ENCODE peak calls at places on chromosomes 7 and 10, in six cellular contexts. R, B, P, A, Y and U are unnamed samples.

GRCh38 chr7:122885583-122886356 is 490 bp downstream of the CADPS2 start:
- DNase-seq in R (peak), B (peak), P (peak), A (peak), Y (peak), U (peak)

GRCh38 chr7:135147341-135147898 is 452 bp upstream of the TMEM140 start:
- DNase-seq in R (no peak), B (no peak), P (peak), A (no peak), Y (no peak), U (no peak)

GRCh38 chr10:45420453-45421192 is 46.6 kb downstream of the ALOX5 start:
- DNase-seq in R (peak), B (peak), P (peak), A (no peak), Y (no peak), U (no peak)

GRCh38 chr10:22702348-22702747 is 12.0 kb downstream of the PIP4K2A start:
- DNase-seq in R (no peak), B (no peak), P (peak), A (no peak), Y (no peak), U (no peak)

GRCh38 chr10:104680467-104681401 is 39.6 kb downstream of the SORCS3 start:
- DNase-seq in R (no peak), B (no peak), P (no peak), A (peak), Y (peak), U (peak)

GRCh38 chr10:121709674-121710073 is 111.4 kb upstream of the FGFR2 start:
- DNase-seq in R (no peak), B (no peak), P (no peak), A (no peak), Y (no peak), U (no peak)

GRCh38 chr7:145053781-145054180 is 217.9 kb upstream of the TPK1 start:
- DNase-seq in R (no peak), B (no peak), P (no peak), A (no peak), Y (no peak), U (no peak)

GRCh38 chr10:127492607-127493250 is 56.4 kb upstream of the NPS start:
- DNase-seq in R (no peak), B (no peak), P (no peak), A (no peak), Y (peak), U (no peak)

GRCh38 chr7:45582868-45583277 is 8.7 kb downstream of the ADCY1 start:
- DNase-seq in R (no peak), B (no peak), P (no peak), A (no peak), Y (no peak), U (no peak)

GRCh38 chr10:31018977-31019376 is 12.7 kb downstream of the ZNF438 start:
- DNase-seq in R (no peak), B (no peak), P (no peak), A (no peak), Y (no peak), U (no peak)

GRCh38 chr7:116675812-116676355 is 3.9 kb downstream of the MET start:
- DNase-seq in R (no peak), B (no peak), P (no peak), A (no peak), Y (no peak), U (no peak)

DNA sequence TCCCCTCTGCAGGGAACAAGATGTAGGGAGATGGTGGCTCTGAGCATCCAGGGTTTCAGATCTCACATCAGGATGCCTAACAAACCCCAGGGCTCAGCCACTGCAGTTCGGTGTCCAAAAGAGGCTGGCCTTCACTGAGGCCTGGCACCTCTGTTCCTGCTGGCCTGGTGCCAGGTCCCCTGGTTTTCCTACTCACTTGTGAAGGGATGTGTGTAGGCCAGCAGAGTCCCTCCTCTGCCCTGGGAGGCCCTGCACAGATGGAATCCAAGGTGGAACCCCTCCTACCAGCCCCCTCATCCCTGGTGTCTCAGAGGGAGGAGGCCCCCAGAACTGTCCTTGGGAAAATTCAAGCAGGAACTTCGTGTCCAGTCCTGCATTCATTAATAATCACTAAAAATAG is 260.6 kb downstream of the CCSER2 start:
- DNase-seq in R (no peak), B (no peak), P (no peak), A (no peak), Y (no peak), U (no peak)
- TF ChIP-seq CTCF in R (no peak), B (no peak), P (no peak), A (no peak), Y (no peak), U (no peak)

GRCh38 chr10:61664985-61665384 is 2.3 kb downstream of the CABCOCO1 start:
- DNase-seq in R (no peak), B (no peak), P (no peak), A (no peak), Y (no peak), U (no peak)

GRCh38 chr10:61673360-61673759 is 10.6 kb downstream of the CABCOCO1 start:
- DNase-seq in R (no peak), B (no peak), P (no peak), A (no peak), Y (no peak), U (no peak)

GRCh38 chr10:61663466-61663865 is 737 bp downstream of the CABCOCO1 start:
- DNase-seq in R (no peak), B (no peak), P (no peak), A (no peak), Y (no peak), U (no peak)

GRCh38 chr10:61669849-61670248 is 7.1 kb downstream of the CABCOCO1 start:
- DNase-seq in R (no peak), B (no peak), P (no peak), A (no peak), Y (no peak), U (no peak)

DNA sequence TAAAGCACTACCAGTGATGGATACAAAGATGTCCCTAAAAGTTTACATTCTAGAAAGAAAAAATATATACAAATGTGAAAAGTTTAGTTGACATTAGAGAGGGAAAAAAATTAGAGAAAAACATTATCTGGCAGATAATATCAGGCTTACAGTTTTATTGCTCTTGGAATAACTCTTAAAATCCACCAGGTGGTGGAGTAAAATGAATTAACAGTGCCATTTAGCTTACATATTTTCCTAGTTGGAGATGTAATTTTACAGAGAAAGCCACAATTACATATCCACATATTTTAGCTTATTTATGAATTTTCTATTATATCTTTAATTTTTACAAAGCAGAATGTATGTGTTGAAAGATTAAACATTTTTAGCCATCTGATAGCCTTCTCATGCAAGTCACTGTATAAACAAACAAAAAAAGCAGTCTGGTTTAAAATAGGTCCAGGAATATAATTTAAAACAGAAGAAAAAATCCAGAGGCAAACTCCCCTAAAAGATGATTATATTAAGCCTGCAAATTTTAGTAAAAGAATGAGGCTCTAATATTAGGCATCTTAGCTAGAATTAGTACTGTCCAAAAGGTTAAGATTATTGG is 6.5 kb downstream of the CABCOCO1 start:
- DNase-seq in R (no peak), B (no peak), P (peak), A (no peak), Y (no peak), U (no peak)
- TF ChIP-seq CTCF in R (no peak), B (no peak), P (no peak), A (no peak), Y (no peak), U (peak)

DNA sequence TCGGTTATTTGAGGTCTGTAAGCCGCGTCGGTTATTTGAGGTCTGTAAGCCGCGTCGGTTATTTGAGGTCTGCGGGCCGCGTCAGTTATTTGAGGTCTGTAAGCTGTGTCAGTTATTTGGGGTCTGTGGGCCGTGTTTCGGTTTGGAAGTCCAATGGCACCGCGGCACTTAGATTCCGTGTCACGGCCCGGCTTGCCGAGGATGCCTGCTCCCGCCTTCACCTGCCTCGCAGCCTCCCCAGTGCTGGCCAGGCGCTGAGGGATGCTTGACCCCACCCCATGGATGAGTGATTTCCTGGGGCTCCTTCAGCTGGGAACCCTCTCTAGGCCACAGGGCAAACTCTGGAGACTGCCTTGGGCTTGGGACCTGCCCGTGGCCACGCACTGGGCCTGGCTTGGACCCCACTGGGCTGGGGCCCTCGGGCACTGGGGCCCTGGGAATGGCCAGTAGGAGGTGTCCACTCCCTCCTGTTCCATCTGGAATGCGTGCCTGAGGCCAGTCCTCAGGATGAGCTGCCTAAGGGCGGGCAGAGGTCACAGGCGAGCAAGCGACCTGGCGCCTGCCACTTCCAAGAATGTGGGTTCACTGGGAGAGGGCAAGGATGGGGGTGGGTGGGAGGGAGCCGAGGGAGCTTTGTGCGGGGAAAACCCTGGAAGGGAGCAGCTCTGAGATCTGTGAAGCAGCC is 25.6 kb downstream of the ADGRA1 start:
- DNase-seq in R (no peak), B (no peak), P (no peak), A (no peak), Y (no peak), U (no peak)
- TF ChIP-seq CTCF in R (no peak), B (no peak), P (no peak), A (no peak), Y (no peak), U (no peak)

GRCh38 chr10:87534173-87534858 is 29.6 kb downstream of the MINPP1 start:
- DNase-seq in R (no peak), B (no peak), P (no peak), A (no peak), Y (no peak), U (no peak)

GRCh38 chr10:87541114-87541513 is 36.4 kb downstream of the MINPP1 start:
- DNase-seq in R (no peak), B (no peak), P (peak), A (no peak), Y (peak), U (no peak)

GRCh38 chr10:87532696-87533095 is 28.0 kb downstream of the MINPP1 start:
- DNase-seq in R (no peak), B (no peak), P (no peak), A (no peak), Y (no peak), U (no peak)

DNA sequence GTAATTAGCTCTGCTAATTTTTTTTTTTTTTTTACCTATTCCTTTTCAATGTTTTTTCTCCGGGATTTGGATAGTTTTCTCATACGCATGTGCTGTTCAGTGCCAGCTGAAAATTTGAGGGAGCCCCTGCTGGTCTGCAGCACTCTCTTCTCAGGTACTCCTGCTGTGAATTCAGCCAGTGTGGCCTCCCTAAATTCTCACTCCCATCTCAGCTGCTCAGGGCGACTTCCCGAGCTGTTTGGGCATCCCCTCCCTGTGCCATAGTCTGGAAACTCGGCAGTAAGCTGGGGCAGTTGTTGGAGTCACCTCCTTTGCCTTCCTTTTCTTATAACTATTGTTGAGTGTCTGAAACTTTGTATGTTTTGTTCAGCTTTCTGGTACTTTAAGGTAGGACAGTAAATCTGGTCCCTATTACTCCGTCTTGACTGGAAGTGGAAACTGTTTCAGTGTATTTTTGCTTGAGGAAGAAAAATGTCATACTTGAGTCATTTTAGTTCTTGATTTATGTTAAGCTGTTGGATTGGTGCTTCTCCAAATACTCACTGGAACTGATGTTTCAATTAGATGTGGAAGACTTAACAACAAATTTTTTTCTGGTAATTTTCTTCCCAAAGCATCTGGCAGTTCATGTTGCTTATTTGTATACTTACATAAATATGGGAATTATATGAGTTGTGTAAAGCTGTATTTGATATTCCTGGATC is 33.6 kb downstream of the MINPP1 start:
- DNase-seq in R (no peak), B (no peak), P (peak), A (no peak), Y (no peak), U (no peak)
- TF ChIP-seq CTCF in R (no peak), B (no peak), P (no peak), A (no peak), Y (no peak), U (no peak)

DNA sequence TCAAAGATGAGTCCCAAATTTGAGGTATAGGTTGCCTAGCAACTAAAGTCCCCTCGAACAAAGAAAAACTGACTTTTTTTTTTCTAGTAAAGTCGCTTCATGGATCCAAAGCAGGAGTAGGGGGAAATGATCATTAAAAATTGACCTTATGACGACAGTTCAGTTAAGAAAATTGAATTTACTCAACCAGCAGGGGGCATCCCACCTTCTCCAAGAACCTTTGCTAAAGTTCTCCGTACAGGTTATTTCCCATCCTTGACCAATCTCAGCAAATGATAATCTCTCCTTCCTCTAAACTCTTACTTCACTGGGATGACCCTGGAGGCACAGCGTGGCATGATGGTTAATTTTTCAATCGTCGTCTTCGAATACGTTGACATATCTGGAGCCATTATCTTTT is 228.3 kb downstream of the CALN1 start:
- DNase-seq in R (no peak), B (no peak), P (no peak), A (no peak), Y (peak), U (peak)
- TF ChIP-seq CTCF in R (peak), B (peak), P (no peak), A (peak), Y (no peak), U (peak)

GRCh38 chr10:786666-787512 is 97.4 kb upstream of the DIP2C start:
- DNase-seq in R (no peak), B (peak), P (no peak), A (no peak), Y (no peak), U (no peak)

GRCh38 chr10:787933-788651 is 98.6 kb upstream of the DIP2C start:
- DNase-seq in R (no peak), B (peak), P (peak), A (no peak), Y (no peak), U (no peak)

GRCh38 chr10:790821-791551 is 101.5 kb upstream of the DIP2C start:
- DNase-seq in R (no peak), B (peak), P (no peak), A (no peak), Y (no peak), U (no peak)

GRCh38 chr10:789831-790701 is 100.6 kb upstream of the DIP2C start:
- DNase-seq in R (no peak), B (no peak), P (no peak), A (no peak), Y (no peak), U (no peak)

DNA sequence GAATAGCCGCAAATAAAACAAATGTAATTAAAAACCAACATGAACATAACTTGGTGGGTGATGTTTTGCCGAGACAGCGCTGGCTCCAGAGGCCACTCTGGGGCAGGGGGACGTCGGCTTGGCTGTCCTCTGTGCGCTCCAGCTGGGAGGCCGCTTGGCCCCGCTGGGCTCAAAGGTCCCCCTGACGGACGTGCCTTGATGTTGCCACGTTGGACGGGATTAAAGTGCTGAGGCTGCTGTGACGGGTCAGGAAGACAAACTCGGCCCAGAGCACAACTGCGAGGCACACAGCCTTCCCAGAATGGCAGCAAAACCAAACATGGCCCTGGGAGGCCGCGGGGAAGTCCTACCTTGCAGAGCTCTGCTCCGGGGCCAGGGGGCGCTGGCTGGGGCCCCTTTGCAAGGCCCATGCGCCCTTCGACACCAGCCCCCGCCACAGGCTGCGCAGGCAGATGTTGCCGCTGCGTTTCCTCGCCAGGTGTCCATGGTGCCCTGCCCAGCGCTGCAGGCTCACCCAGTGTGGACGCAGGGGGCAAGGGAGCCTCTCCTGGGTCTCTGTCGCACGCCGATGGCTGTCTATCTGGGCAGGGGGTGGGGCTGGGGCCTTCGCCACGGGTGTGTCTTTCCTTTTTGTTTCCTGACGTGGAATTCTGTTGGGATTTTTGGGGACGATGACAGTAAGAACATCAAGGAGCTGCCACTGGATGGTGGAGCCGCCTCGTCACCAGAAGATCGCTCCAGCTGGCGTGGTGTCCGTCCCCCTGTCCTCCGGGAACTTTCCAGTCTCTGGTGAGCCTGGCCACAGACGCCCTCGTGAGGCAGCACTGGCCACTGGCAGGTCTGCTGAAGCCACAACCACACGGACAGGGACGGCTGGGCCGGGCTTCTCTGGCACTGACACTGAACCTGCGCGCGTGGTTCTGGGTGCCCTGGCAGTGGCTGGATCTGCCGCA is 99.6 kb upstream of the DIP2C start:
- DNase-seq in R (peak), B (peak), P (peak), A (peak), Y (peak), U (peak)
- TF ChIP-seq CTCF in R (no peak), B (peak), P (peak), A (peak), Y (peak), U (peak)

DNA sequence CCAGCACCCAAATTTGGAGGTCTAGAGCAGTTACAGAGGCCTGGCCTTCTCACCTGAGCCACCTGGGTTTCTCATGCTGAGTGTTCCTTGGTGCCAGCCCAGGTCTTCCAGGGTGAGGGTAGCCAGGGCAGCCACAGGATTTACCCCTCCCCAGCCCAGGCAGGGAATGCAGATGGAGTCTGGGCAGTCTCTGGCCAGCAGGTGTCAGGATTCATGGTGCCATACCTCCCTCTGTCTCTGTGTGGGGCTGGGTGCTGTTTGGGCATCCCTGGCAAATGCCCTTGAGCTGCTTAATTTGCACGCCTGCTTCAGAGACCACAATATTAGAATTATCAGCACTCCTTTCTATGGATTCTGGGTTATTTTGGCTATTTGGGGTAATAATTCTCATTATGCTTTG is 246.7 kb downstream of the GFRA1 start:
- DNase-seq in R (no peak), B (no peak), P (no peak), A (no peak), Y (no peak), U (no peak)
- TF ChIP-seq CTCF in R (no peak), B (no peak), P (no peak), A (no peak), Y (no peak), U (peak)

GRCh38 chr7:93747019-93747418 is 143.5 kb downstream of the TFPI2 start:
- DNase-seq in R (no peak), B (no peak), P (no peak), A (no peak), Y (no peak), U (no peak)

GRCh38 chr7:93757421-93757820 is 133.1 kb downstream of the TFPI2 start:
- DNase-seq in R (no peak), B (no peak), P (no peak), A (no peak), Y (no peak), U (no peak)

GRCh38 chr7:93750986-93751385 is 139.6 kb downstream of the TFPI2 start:
- DNase-seq in R (no peak), B (no peak), P (no peak), A (no peak), Y (no peak), U (no peak)

DNA sequence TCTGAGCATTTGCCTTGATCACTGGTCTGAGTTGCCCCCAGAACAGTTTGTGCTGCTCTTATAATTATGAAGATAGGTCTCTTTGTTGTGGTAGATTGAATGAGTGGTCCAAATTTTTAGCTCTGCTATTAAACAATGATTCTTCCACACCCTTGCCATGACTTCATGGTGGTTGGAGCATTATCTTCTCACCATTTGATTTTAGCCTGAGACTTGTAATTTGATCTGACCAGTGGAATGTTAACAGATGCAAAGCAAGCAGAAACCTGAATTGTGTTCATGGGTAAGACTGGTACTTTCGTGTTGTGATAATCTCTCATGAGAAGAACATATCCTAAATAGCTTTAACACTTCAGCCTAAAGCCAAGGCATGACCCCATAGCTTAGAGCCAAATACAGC is 139.1 kb downstream of the TFPI2 start:
- DNase-seq in R (no peak), B (no peak), P (no peak), A (no peak), Y (no peak), U (no peak)
- TF ChIP-seq CTCF in R (no peak), B (no peak), P (no peak), A (no peak), Y (no peak), U (no peak)